ENCODE peak calls at places on chromosome 13, in nine cellular contexts. X is HCT116, L is gastrocnemius medialis, E is brain microvascular endothelial cell, O is transverse colon, P is coronary artery, C is neuronal stem cell, V is Panc1, Z is H1. U is an unnamed sample.

GRCh38 chr13:31945202-31945978 is 86.2 kb upstream of the FRY start:
- DNase-seq in X (no peak), L (peak), E (peak), O (peak), P (no peak), C (no peak), V (no peak), Z (no peak), U (no peak)

GRCh38 chr13:84683448-84683847 is 801.2 kb upstream of the SLITRK1 start:
- DNase-seq in X (no peak), L (no peak), E (no peak), O (no peak), P (no peak), C (no peak), V (no peak), Z (no peak), U (no peak)

GRCh38 chr13:45928843-45929242 is 77.3 kb upstream of the SIAH3 start:
- DNase-seq in X (no peak), L (no peak), E (no peak), O (no peak), P (no peak), C (no peak), V (no peak), Z (no peak), U (no peak)

GRCh38 chr13:77177646-77178045 is 149.2 kb downstream of the MYCBP2 start:
- DNase-seq in X (no peak), L (no peak), E (no peak), O (no peak), P (no peak), C (no peak), V (no peak), Z (no peak), U (no peak)

GRCh38 chr13:101916108-101916757 is 463.8 kb downstream of the ITGBL1 start:
- DNase-seq in X (no peak), L (no peak), E (peak), O (no peak), P (no peak), C (peak), V (no peak), Z (peak), U (no peak)

GRCh38 chr13:50085063-50085462 is 69.8 kb downstream of the KCNRG start:
- DNase-seq in X (no peak), L (no peak), E (no peak), O (no peak), P (no peak), C (peak), V (no peak), Z (no peak), U (no peak)

GRCh38 chr13:75061909-75062308 is 420.1 kb downstream of the TBC1D4 start:
- DNase-seq in X (no peak), L (no peak), E (no peak), O (no peak), P (no peak), C (no peak), V (no peak), Z (no peak), U (no peak)

GRCh38 chr13:49806126-49806536 is 13.6 kb upstream of the KPNA3 start:
- DNase-seq in X (no peak), L (no peak), E (no peak), O (no peak), P (no peak), C (no peak), V (no peak), Z (no peak), U (no peak)

GRCh38 chr13:78657699-78658629 is 991 bp downstream of the OBI1 start:
- DNase-seq in X (no peak), L (no peak), E (no peak), O (no peak), P (no peak), C (peak), V (no peak), Z (no peak), U (no peak)

GRCh38 chr13:33519561-33520479 is 234.3 kb upstream of the STARD13 start:
- DNase-seq in X (no peak), L (no peak), E (peak), O (no peak), P (no peak), C (no peak), V (no peak), Z (no peak), U (no peak)
- H3K27ac ChIP-seq in X (no peak), L (no peak), E (peak), O (no peak), P (no peak), C (no peak), V (no peak), Z (no peak), U (peak)

GRCh38 chr13:44759723-44760360 is 183.7 kb upstream of the TSC22D1 start:
- DNase-seq in X (no peak), L (peak), E (no peak), O (no peak), P (no peak), C (no peak), V (no peak), Z (no peak), U (no peak)
- H3K27ac ChIP-seq in X (no peak), L (peak), E (peak), O (peak), P (no peak), C (no peak), V (no peak), Z (no peak), U (peak)

DNA sequence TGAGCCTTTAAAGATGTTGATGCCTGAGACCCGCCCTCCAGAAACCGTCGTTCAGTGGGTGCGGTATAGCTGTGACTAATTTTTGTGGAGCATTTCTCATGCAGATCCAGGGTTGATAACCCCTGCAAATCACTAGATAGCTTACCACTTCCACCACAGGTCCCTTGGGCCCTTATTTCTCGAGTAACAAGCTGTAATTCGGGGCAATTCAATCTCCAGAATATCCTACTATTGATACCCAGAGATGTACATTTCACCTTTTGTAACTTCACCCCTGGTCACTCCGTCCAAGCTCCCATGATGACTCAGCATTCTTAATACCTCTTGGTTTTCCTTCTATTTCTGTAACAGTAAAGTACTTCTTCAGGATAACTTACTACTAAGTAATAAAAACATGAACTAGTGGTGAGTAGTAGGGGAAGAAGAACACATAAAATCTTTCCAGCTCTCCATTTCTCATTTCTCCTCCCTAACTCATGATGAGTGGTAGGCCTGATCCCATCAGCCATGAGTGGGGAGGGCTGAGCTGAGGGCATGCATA is 71.9 kb upstream of the UBL3 start:
- DNase-seq in X (no peak), L (no peak), E (no peak), O (no peak), P (no peak), C (no peak), V (no peak), Z (no peak), U (no peak)
- H3K27ac ChIP-seq in X (no peak), L (no peak), E (peak), O (peak), P (peak), C (no peak), V (no peak), Z (no peak), U (peak)

DNA sequence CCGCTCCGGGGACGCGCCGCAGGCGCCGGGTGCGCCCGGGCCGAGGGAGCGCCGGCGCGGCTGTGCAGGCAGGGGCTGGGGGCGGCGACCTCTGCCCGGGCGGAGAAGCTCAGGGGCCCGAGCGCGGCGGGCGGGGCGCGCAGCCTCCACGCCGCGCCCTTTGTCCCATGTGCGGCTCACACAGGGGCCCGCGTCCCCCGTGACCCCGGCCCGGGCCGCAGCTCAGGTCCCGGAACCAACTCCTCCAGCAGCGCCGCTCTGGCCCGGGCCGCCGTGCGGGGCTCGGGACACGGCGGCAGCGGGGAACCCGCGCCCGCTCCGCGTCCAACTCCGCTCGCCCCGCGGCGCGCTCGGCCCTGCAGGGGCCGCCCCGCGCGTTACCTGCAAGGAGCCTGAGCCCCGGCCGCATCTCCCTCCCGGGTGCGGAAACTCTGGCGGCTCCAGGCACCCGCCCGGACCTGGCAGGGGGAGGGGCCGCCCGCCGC is at the start of gene TMTC4:
- DNase-seq in X (no peak), L (no peak), E (no peak), O (peak), P (no peak), C (peak), V (no peak), Z (no peak), U (no peak)
- H3K27ac ChIP-seq in X (peak), L (peak), E (peak), O (peak), P (peak), C (peak), V (peak), Z (peak), U (peak)

DNA sequence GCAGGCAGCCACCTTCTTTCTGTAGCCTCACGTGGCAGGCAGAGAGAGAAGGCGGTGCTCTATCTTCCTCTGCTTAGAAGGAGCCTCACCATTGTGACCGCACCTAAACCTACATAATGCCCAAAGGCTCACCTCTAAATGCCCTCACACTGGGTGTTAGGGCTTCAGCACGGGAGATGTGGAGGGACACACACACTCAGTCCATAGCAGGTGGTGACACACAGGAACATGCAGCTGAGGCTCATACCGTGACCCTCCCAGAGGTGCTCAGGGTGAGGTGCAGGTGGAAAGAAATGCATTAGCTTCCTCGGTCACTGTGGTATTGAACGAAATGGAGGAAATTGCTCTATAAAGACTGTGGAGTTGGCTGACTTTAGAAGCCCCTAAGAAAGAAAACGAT is 37.7 kb upstream of the TUBGCP3 start:
- DNase-seq in X (no peak), L (no peak), E (no peak), O (no peak), P (no peak), C (no peak), V (no peak), Z (no peak), U (no peak)
- H3K27ac ChIP-seq in X (no peak), L (no peak), E (no peak), O (no peak), P (no peak), C (no peak), V (no peak), Z (no peak), U (no peak)

DNA sequence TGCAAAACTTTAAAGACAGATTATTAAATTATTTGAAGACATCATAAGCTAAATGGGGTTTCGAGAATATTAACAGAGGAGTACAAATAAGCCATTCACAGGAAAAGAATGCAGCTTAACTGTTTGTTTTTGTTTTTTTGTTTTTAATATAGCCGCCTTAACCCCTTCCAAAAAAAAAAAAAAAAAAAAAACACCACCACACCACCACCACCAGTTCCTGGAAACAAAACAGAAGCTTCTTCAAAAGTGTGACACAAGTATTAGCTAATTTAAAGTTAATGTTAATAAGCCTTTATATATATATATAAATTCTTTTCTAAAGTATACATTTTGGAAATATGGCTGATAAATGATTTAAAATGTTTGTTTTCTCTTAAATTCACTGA is 1.3 kb downstream of the RAP2A start:
- DNase-seq in X (no peak), L (no peak), E (no peak), O (no peak), P (no peak), C (no peak), V (no peak), Z (no peak), U (no peak)
- H3K27ac ChIP-seq in X (no peak), L (peak), E (no peak), O (peak), P (no peak), C (no peak), V (peak), Z (no peak), U (no peak)

GRCh38 chr13:90803210-90803609 is 544.3 kb upstream of the MIR17HG start:
- DNase-seq in X (no peak), L (no peak), E (no peak), O (no peak), P (no peak), C (no peak), V (no peak), Z (no peak), U (no peak)
- H3K27ac ChIP-seq in X (no peak), L (no peak), E (no peak), O (no peak), P (no peak), C (no peak), V (no peak), Z (no peak), U (no peak)